ENCODE peak calls at places on chromosome 1, in seven cellular contexts. One of them, this sample, is unnamed.

GRCh38 chr1:224245188-224245587 is 62.1 kb downstream of the DEGS1 start:
- DNase-seq in aorta: peak; percentile 82
- DNase-seq in neural progenitor cell: no peak
- DNase-seq in IMR-90: peak; percentile 55
- DNase-seq in AG04450: no peak
- DNase-seq in heart right ventricle: peak; percentile 60
- DNase-seq in GM23248: no peak
- DNase-seq in this sample: no peak

GRCh38 chr1:45836451-45836850 is 33.0 kb downstream of the MAST2 start:
- DNase-seq in neural progenitor cell: no peak
- DNase-seq in heart right ventricle: no peak
- DNase-seq in AG04450: no peak
- DNase-seq in aorta: no peak
- DNase-seq in IMR-90: no peak
- DNase-seq in GM23248: no peak
- DNase-seq in this sample: no peak

GRCh38 chr1:166975361-166976129 is at the start of gene ILDR2:
- DNase-seq in aorta: peak; percentile 53
- DNase-seq in IMR-90: peak; percentile 5
- DNase-seq in GM23248: peak; percentile 42
- DNase-seq in heart right ventricle: peak; percentile 55
- DNase-seq in AG04450: no peak
- DNase-seq in neural progenitor cell: peak; percentile 82
- DNase-seq in this sample: peak; percentile 57

GRCh38 chr1:6473156-6473555 is 7.2 kb upstream of the TNFRSF25 start:
- DNase-seq in GM23248: no peak
- DNase-seq in aorta: no peak
- DNase-seq in AG04450: no peak
- DNase-seq in neural progenitor cell: no peak
- DNase-seq in IMR-90: no peak
- DNase-seq in heart right ventricle: no peak
- DNase-seq in this sample: no peak

GRCh38 chr1:30274937-30275621 is 448.3 kb downstream of the MATN1 start:
- DNase-seq in aorta: no peak
- DNase-seq in IMR-90: no peak
- DNase-seq in AG04450: no peak
- DNase-seq in heart right ventricle: no peak
- DNase-seq in GM23248: no peak
- DNase-seq in neural progenitor cell: no peak
- DNase-seq in this sample: no peak

GRCh38 chr1:174689524-174689923 is 241.8 kb downstream of the GPR52 start:
- DNase-seq in IMR-90: no peak
- DNase-seq in neural progenitor cell: no peak
- DNase-seq in GM23248: no peak
- DNase-seq in AG04450: no peak
- DNase-seq in heart right ventricle: no peak
- DNase-seq in aorta: no peak
- DNase-seq in this sample: no peak

GRCh38 chr1:112546076-112546475 is 37.3 kb downstream of the WNT2B start:
- DNase-seq in neural progenitor cell: no peak
- DNase-seq in aorta: no peak
- DNase-seq in GM23248: no peak
- DNase-seq in AG04450: no peak
- DNase-seq in heart right ventricle: no peak
- DNase-seq in IMR-90: no peak
- DNase-seq in this sample: no peak

GRCh38 chr1:53822931-53823330 is 15.2 kb downstream of the NDC1 start:
- DNase-seq in neural progenitor cell: no peak
- DNase-seq in heart right ventricle: no peak
- DNase-seq in GM23248: no peak
- DNase-seq in AG04450: no peak
- DNase-seq in aorta: no peak
- DNase-seq in IMR-90: no peak
- DNase-seq in this sample: no peak

GRCh38 chr1:42279055-42279454 is 56.0 kb downstream of the FOXJ3 start:
- DNase-seq in neural progenitor cell: no peak
- DNase-seq in heart right ventricle: no peak
- DNase-seq in GM23248: no peak
- DNase-seq in IMR-90: no peak
- DNase-seq in AG04450: no peak
- DNase-seq in aorta: no peak
- DNase-seq in this sample: no peak

GRCh38 chr1:177561436-177561835 is 390.7 kb downstream of the BRINP2 start:
- DNase-seq in IMR-90: no peak
- DNase-seq in AG04450: no peak
- DNase-seq in heart right ventricle: no peak
- DNase-seq in aorta: no peak
- DNase-seq in neural progenitor cell: no peak
- DNase-seq in GM23248: no peak
- DNase-seq in this sample: no peak

GRCh38 chr1:16122916-16123315 is 33.0 kb downstream of the EPHA2 start:
- DNase-seq in GM23248: peak; percentile 99
- DNase-seq in heart right ventricle: no peak
- DNase-seq in neural progenitor cell: no peak
- DNase-seq in aorta: peak; percentile 49
- DNase-seq in IMR-90: peak; percentile 86
- DNase-seq in AG04450: peak; percentile 41
- DNase-seq in this sample: no peak

GRCh38 chr1:152050886-152051764 is 14.3 kb upstream of the S100A11 start:
- DNase-seq in aorta: peak; percentile 46
- DNase-seq in IMR-90: peak; percentile 25
- DNase-seq in neural progenitor cell: no peak
- DNase-seq in heart right ventricle: no peak
- DNase-seq in AG04450: no peak
- DNase-seq in GM23248: peak; percentile 57
- DNase-seq in this sample: no peak
- H3K27ac ChIP-seq in aorta: no peak overlapping the region
- H3K27ac ChIP-seq in IMR-90: no peak overlapping the region
- H3K27ac ChIP-seq in neural progenitor cell: no peak overlapping the region
- H3K27ac ChIP-seq in heart right ventricle: no peak overlapping the region
- H3K27ac ChIP-seq in AG04450: no peak overlapping the region
- H3K27ac ChIP-seq in GM23248: peak overlapping the region; percentile 18
- H3K27ac ChIP-seq in this sample: no peak overlapping the region

GRCh38 chr1:227926896-227927885 is 20.5 kb downstream of the WNT9A start:
- DNase-seq in AG04450: no peak
- DNase-seq in aorta: peak; percentile 41
- DNase-seq in heart right ventricle: no peak
- DNase-seq in GM23248: no peak
- DNase-seq in IMR-90: no peak
- DNase-seq in neural progenitor cell: no peak
- DNase-seq in this sample: no peak
- H3K27ac ChIP-seq in AG04450: no peak overlapping the region
- H3K27ac ChIP-seq in aorta: no peak overlapping the region
- H3K27ac ChIP-seq in heart right ventricle: no peak overlapping the region
- H3K27ac ChIP-seq in GM23248: no peak overlapping the region
- H3K27ac ChIP-seq in IMR-90: no peak overlapping the region
- H3K27ac ChIP-seq in neural progenitor cell: no peak overlapping the region
- H3K27ac ChIP-seq in this sample: no peak overlapping the region

GRCh38 chr1:12208271-12208670 is 21.6 kb upstream of the VPS13D start:
- DNase-seq in GM23248: no peak
- DNase-seq in IMR-90: no peak
- DNase-seq in AG04450: no peak
- DNase-seq in aorta: no peak
- DNase-seq in heart right ventricle: no peak
- DNase-seq in neural progenitor cell: no peak
- DNase-seq in this sample: no peak
- H3K27ac ChIP-seq in GM23248: no peak overlapping the region
- H3K27ac ChIP-seq in IMR-90: no peak overlapping the region
- H3K27ac ChIP-seq in AG04450: no peak overlapping the region
- H3K27ac ChIP-seq in aorta: no peak overlapping the region
- H3K27ac ChIP-seq in heart right ventricle: no peak overlapping the region
- H3K27ac ChIP-seq in neural progenitor cell: no peak overlapping the region
- H3K27ac ChIP-seq in this sample: no peak overlapping the region

GRCh38 chr1:17669866-17670451 is 85.2 kb upstream of the ACTL8 start:
- DNase-seq in aorta: no peak
- DNase-seq in IMR-90: no peak
- DNase-seq in GM23248: no peak
- DNase-seq in heart right ventricle: peak; percentile 50
- DNase-seq in neural progenitor cell: no peak
- DNase-seq in AG04450: no peak
- DNase-seq in this sample: peak; percentile 37
- H3K27ac ChIP-seq in aorta: peak overlapping the region; percentile 25
- H3K27ac ChIP-seq in IMR-90: no peak overlapping the region
- H3K27ac ChIP-seq in GM23248: no peak overlapping the region
- H3K27ac ChIP-seq in heart right ventricle: no peak overlapping the region
- H3K27ac ChIP-seq in neural progenitor cell: peak overlapping the region; percentile 37
- H3K27ac ChIP-seq in AG04450: no peak overlapping the region
- H3K27ac ChIP-seq in this sample: no peak overlapping the region

GRCh38 chr1:104932949-104933679 is 1183.4 kb downstream of the AMY1C start:
- DNase-seq in neural progenitor cell: no peak
- DNase-seq in aorta: no peak
- DNase-seq in IMR-90: no peak
- DNase-seq in AG04450: no peak
- DNase-seq in GM23248: no peak
- DNase-seq in heart right ventricle: no peak
- DNase-seq in this sample: no peak

GRCh38 chr1:104933846-104934245 is 1184.1 kb downstream of the AMY1C start:
- DNase-seq in neural progenitor cell: no peak
- DNase-seq in IMR-90: no peak
- DNase-seq in aorta: no peak
- DNase-seq in GM23248: no peak
- DNase-seq in AG04450: no peak
- DNase-seq in heart right ventricle: no peak
- DNase-seq in this sample: no peak

GRCh38 chr1:104929280-104929679 is 1179.6 kb downstream of the AMY1C start:
- DNase-seq in GM23248: no peak
- DNase-seq in AG04450: no peak
- DNase-seq in neural progenitor cell: no peak
- DNase-seq in aorta: no peak
- DNase-seq in heart right ventricle: no peak
- DNase-seq in IMR-90: no peak
- DNase-seq in this sample: no peak

DNA sequence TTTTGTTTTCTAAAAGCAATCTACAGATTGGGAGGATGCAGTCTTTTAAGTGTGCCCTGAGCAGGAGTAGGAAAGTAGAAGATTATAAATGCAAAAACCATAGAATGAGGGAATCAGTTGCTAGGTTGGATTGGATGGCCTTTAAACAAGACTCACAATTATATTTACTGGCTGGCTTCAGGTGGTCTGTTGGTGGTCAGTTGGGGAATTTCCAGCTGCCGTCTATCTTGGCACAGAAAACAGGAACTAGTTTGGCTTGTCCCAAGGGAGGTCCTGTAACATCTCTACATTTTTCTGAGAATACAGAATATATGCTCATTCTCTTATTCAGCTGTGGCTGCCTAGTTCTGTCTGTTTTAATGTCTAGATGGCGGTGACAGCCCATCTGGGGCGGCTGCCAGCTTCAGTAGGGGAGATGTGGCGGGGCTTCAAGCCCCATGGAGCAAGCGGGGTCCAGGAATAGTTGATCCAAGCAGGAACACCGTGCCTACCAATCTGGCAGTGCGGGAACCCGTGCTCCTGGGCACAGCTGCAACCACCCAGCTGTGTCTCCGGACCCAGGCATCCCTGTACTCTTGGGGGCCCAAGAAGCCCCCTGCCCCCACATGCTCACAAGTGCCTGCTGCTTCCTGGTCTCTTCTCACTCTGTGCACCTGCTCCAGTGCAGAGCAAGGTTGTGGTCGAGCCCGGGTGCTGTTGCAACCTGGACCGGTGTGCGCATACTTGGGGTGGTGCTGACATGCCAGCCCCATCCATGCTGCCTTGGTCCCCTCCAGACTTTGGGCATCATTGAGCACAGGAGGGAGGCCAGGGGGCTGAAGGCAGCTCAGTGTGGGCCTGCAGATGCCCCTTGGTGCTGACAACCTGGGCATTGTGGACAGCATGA is 1182.6 kb downstream of the AMY1C start:
- DNase-seq in GM23248: no peak
- DNase-seq in aorta: no peak
- DNase-seq in AG04450: no peak
- DNase-seq in IMR-90: no peak
- DNase-seq in neural progenitor cell: no peak
- DNase-seq in heart right ventricle: no peak
- DNase-seq in this sample: no peak
- H3K27ac ChIP-seq in GM23248: no peak overlapping the region
- H3K27ac ChIP-seq in aorta: no peak overlapping the region
- H3K27ac ChIP-seq in AG04450: no peak overlapping the region
- H3K27ac ChIP-seq in IMR-90: no peak overlapping the region
- H3K27ac ChIP-seq in neural progenitor cell: no peak overlapping the region
- H3K27ac ChIP-seq in heart right ventricle: no peak overlapping the region
- H3K27ac ChIP-seq in this sample: no peak overlapping the region

DNA sequence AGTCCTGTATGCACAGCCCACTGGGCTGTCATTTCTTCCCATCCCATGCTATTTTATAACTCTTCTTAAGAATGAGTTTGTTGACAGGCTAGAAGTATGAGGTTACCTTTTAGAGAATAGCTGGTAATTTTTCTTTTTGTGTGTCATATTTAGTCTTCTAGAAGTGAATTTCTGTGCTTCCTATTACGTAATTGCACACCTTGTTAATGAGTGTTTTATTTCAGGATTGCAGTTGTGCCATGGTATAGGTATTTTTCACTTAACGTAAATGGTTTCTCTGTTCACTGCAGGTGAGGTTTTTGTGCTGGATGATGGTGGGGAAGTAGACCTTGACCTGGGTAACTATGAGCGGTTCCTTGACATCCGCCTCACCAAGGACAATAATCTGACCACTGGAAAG is 5.0 kb downstream of the CTPS1 start:
- DNase-seq in AG04450: no peak
- DNase-seq in GM23248: no peak
- DNase-seq in aorta: no peak
- DNase-seq in heart right ventricle: no peak
- DNase-seq in IMR-90: no peak
- DNase-seq in neural progenitor cell: no peak
- DNase-seq in this sample: no peak
- H3K27ac ChIP-seq in AG04450: no peak overlapping the region
- H3K27ac ChIP-seq in GM23248: peak overlapping the region; percentile 58
- H3K27ac ChIP-seq in aorta: peak overlapping the region; percentile 41
- H3K27ac ChIP-seq in heart right ventricle: no peak overlapping the region
- H3K27ac ChIP-seq in IMR-90: no peak overlapping the region
- H3K27ac ChIP-seq in neural progenitor cell: no peak overlapping the region
- H3K27ac ChIP-seq in this sample: no peak overlapping the region

GRCh38 chr1:101181930-101182329 is 54.9 kb upstream of the S1PR1 start:
- DNase-seq in IMR-90: peak; percentile 75
- DNase-seq in neural progenitor cell: no peak
- DNase-seq in heart right ventricle: no peak
- DNase-seq in aorta: no peak
- DNase-seq in GM23248: no peak
- DNase-seq in AG04450: no peak
- DNase-seq in this sample: no peak
- H3K27ac ChIP-seq in IMR-90: no peak overlapping the region
- H3K27ac ChIP-seq in neural progenitor cell: no peak overlapping the region
- H3K27ac ChIP-seq in heart right ventricle: peak overlapping the region; percentile 60
- H3K27ac ChIP-seq in aorta: no peak overlapping the region
- H3K27ac ChIP-seq in GM23248: no peak overlapping the region
- H3K27ac ChIP-seq in AG04450: no peak overlapping the region
- H3K27ac ChIP-seq in this sample: no peak overlapping the region

GRCh38 chr1:153741946-153742345 is 14.1 kb downstream of the INTS3 start:
- DNase-seq in GM23248: no peak
- DNase-seq in IMR-90: no peak
- DNase-seq in heart right ventricle: no peak
- DNase-seq in AG04450: no peak
- DNase-seq in neural progenitor cell: no peak
- DNase-seq in aorta: no peak
- DNase-seq in this sample: no peak
- H3K27ac ChIP-seq in GM23248: peak overlapping the region; percentile 76
- H3K27ac ChIP-seq in IMR-90: no peak overlapping the region
- H3K27ac ChIP-seq in heart right ventricle: no peak overlapping the region
- H3K27ac ChIP-seq in AG04450: no peak overlapping the region
- H3K27ac ChIP-seq in neural progenitor cell: no peak overlapping the region
- H3K27ac ChIP-seq in aorta: peak overlapping the region; percentile 50
- H3K27ac ChIP-seq in this sample: no peak overlapping the region

This sample was measured in substantia nigra.